ENCODE peak calls at places on chromosomes 11 and 22, in seven cellular contexts. Q, A, Y, P, E, R and C are unnamed samples.
A peak's percentile ranks its signal among the peaks of the same experiment; 100 is the strongest.

GRCh38 chr11:78535027-78535426 is 39.6 kb downstream of the NARS2 start:
- DNase-seq in E (no peak), Y (no peak), A (no peak), Q (no peak), R (no peak), P (no peak), C (no peak)

GRCh38 chr22:46416537-46417267 is 81.2 kb downstream of the TRMU start:
- DNase-seq in Y (no peak), E (no peak), Q (no peak), R (no peak), P (no peak), A (no peak), C (no peak)

GRCh38 chr22:29306830-29307657 is 594 bp downstream of the GAS2L1 start:
- DNase-seq in Q (peak; percentile 86), Y (peak; percentile 80), A (peak; percentile 50), E (peak; percentile 88), P (peak; percentile 88), R (peak; percentile 39), C (no peak)

GRCh38 chr11:58739725-58740430 is 8.1 kb upstream of the GLYAT start:
- DNase-seq in E (no peak), Y (peak; percentile 9), Q (no peak), P (no peak), A (no peak), R (no peak), C (no peak)

GRCh38 chr11:130849215-130849568 is 67.1 kb downstream of the SNX19 start:
- DNase-seq in R (no peak), Y (peak; percentile 83), A (no peak), P (no peak), Q (no peak), E (no peak), C (peak; percentile 89)

GRCh38 chr22:19959043-19959586 is 17.5 kb upstream of the TXNRD2 start:
- DNase-seq in Q (peak; percentile 98), A (no peak), P (peak; percentile 72), E (peak; percentile 77), Y (no peak), R (peak; percentile 92), C (no peak)

GRCh38 chr11:12524865-12525264 is 147.5 kb downstream of the PARVA start:
- DNase-seq in P (peak; percentile 65), Y (no peak), E (no peak), A (no peak), Q (no peak), R (no peak), C (no peak)

GRCh38 chr11:114280696-114281095 is 15.5 kb upstream of the NNMT start:
- DNase-seq in R (peak; percentile 46), A (peak; percentile 67), P (peak; percentile 60), E (peak; percentile 66), Y (peak; percentile 93), Q (peak; percentile 77), C (peak; percentile 70)

GRCh38 chr11:72520815-72521214 is 86.5 kb upstream of the CLPB start:
- DNase-seq in A (no peak), R (no peak), Y (no peak), Q (no peak), E (no peak), P (no peak), C (no peak)

GRCh38 chr11:64754919-64755662 is 4.7 kb downstream of the PYGM start:
- DNase-seq in Q (no peak), E (no peak), P (peak; percentile 35), R (no peak), Y (no peak), A (no peak), C (no peak)

GRCh38 chr11:68852628-68853027 is 10.9 kb upstream of the CPT1A start:
- DNase-seq in Y (no peak), P (no peak), R (no peak), E (no peak), A (no peak), Q (no peak), C (no peak)

GRCh38 chr22:35540600-35541253 is at the start of gene RASD2:
- DNase-seq in Q (peak; percentile 56), Y (peak; percentile 20), P (peak; percentile 39), E (peak; percentile 50), R (no peak), A (peak; percentile 51), C (no peak)

GRCh38 chr11:86442827-86443226 is 68.1 kb downstream of the CCDC81 start:
- DNase-seq in Y (no peak), P (no peak), E (no peak), Q (no peak), A (no peak), R (no peak), C (no peak)

DNA sequence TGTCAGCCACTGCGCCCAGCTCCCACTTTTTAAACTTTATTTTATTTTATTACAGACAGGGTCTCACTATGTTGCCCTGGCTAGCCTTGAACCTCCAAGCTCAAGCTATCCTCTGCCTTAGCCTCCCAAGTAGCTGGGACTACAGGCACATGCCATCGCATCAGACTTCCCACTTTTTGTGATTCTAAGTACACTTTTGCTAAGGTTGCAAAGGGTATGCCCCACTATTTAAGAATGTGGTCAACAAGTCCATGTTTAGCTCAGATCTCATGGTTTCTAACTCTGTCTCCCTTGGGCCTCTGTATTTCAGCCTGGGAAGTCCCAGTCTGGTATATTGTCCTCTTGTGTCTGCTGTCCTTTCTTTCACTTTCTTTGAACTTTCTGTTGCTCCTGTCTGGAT is 35.3 kb downstream of the EXPH5 start:
- DNase-seq in A (no peak), P (no peak), Q (no peak), R (no peak), E (no peak), Y (no peak), C (no peak)
- TF ChIP-seq CTCF in A (no peak), P (no peak), Q (no peak), R (no peak), E (no peak), Y (no peak), C (no peak)

GRCh38 chr11:127902405-127902804 is 685.0 kb downstream of the ETS1 start:
- DNase-seq in A (no peak), Q (no peak), Y (no peak), P (no peak), R (no peak), E (no peak), C (no peak)
- TF ChIP-seq CTCF in A (no peak), Q (no peak), Y (no peak), P (no peak), R (no peak), E (no peak), C (no peak)

DNA sequence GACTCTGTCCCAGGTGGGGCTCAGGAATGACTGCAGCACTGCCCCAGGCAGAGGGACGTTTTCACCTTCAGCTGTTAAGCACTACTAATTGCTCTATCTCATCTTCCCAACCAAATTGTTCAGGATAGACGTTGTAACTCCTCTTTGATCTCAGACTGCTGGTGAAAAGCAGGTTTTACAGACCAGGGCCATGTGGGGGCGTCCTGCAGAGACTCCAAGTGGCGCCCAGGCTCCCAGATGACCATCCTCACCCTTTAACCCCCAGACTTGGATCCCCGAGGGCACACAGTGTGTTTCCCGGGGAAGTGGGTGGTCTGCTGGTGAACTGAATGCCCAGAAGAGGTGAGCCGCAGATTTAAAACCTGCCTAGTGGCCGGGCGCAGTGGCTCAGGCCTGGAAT is 23.9 kb downstream of the FADD start:
- DNase-seq in P (no peak), A (no peak), Q (peak; percentile 64), E (no peak), Y (peak; percentile 33), R (no peak), C (no peak)
- TF ChIP-seq CTCF in P (no peak), A (no peak), Q (peak; percentile 18), E (no peak), Y (peak; percentile 63), R (peak; percentile 65), C (peak; percentile 15)

DNA sequence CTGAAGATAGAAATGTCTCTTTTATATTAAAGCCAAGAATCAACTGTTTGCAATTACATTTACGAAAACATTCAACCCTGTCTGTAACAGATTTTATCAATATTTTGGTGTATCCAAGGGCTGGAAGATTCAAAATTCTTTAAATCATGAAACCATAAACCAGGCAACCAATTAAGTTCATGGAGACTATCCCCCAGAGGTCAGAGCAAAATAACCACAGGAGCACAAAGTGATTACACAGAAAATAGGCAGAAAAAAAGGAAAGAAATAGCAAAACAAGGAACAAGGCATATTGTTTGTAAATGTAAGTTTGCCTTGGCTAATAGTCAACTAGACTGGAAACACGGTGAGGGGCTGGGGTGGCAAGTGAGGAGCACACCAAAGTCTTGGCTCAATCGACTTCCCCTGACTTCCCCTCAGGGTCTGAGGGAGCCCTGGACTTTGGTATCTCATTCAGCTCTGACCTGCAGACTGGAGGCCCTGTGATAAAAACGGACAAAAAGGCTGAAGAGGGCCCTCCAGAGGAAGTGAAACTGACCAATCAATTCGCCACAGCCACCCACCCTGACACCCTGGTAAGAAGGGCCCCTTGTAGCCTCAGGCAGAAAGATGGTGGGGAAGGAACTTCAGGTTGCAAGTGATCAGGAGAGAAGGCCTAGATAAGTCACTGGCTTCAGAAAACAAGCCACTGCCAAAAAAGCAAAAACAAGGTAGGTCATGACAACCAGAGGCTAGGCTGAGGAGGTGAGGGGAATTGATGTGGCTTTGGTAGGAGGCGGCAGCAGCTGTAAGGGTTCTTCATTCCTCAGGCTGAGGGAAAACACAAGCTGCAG is 1.9 kb downstream of the SIK3 start:
- DNase-seq in P (no peak), E (no peak), A (no peak), Y (no peak), Q (peak; percentile 32), R (peak; percentile 78), C (no peak)
- TF ChIP-seq CTCF in P (no peak), E (no peak), A (no peak), Y (peak; percentile 30), Q (no peak), R (peak; percentile 87), C (no peak)